ENCODE peak calls at places on chromosomes 7 and 10, in four cellular contexts. E, L, S and P are unnamed samples.

GRCh38 chr10:84537447-84537931 is 209.1 kb downstream of the CCSER2 start:
- DNase-seq in E (peak; percentile 81), L (peak; percentile 66), S (no peak), P (peak; percentile 49)

GRCh38 chr10:25758041-25758457 is 176.0 kb upstream of the MYO3A start:
- DNase-seq in E (peak; percentile 66), L (peak; percentile 46), S (no peak), P (peak; percentile 10)

GRCh38 chr10:47401874-47402645 is 18.0 kb upstream of the ZNF488 start:
- DNase-seq in E (no peak), L (no peak), S (no peak), P (peak; percentile 53)

GRCh38 chr7:87312215-87312865 is 33.1 kb upstream of the CROT start:
- DNase-seq in E (peak; percentile 78), L (peak; percentile 72), S (peak; percentile 15), P (peak; percentile 56)

GRCh38 chr10:35789996-35790395 is 147.9 kb upstream of the FZD8 start:
- DNase-seq in E (no peak), L (no peak), S (no peak), P (no peak)

GRCh38 chr7:41003031-41003925 is 699.6 kb downstream of the INHBA start:
- DNase-seq in E (peak; percentile 57), L (peak; percentile 36), S (peak; percentile 3), P (peak; percentile 28)

GRCh38 chr7:157267956-157268355 is 68.8 kb upstream of the DNAJB6 start:
- DNase-seq in E (no peak), L (no peak), S (no peak), P (no peak)

GRCh38 chr7:106599343-106599698 is 61.6 kb downstream of the CCDC71L start:
- DNase-seq in E (no peak), L (no peak), S (no peak), P (no peak)

GRCh38 chr7:39904077-39904486 is 46.0 kb upstream of the CDK13 start:
- DNase-seq in E (no peak), L (no peak), S (no peak), P (no peak)

GRCh38 chr10:106402455-106402854 is 762.1 kb downstream of the SORCS1 start:
- DNase-seq in E (no peak), L (no peak), S (no peak), P (no peak)

GRCh38 chr7:85688712-85689111 is 501.9 kb upstream of the SEMA3D start:
- DNase-seq in E (no peak), L (no peak), S (no peak), P (no peak)

GRCh38 chr10:132708441-132708840 is 77.5 kb downstream of the NKX6-2 start:
- DNase-seq in E (no peak), L (no peak), S (no peak), P (no peak)

GRCh38 chr7:103113164-103113563 is 35.7 kb downstream of the NAPEPLD start:
- DNase-seq in E (no peak), L (no peak), S (no peak), P (no peak)

GRCh38 chr10:22321831-22322662 is 1.1 kb downstream of the BMI1 start:
- DNase-seq in E (no peak), L (peak; percentile 16), S (no peak), P (no peak)

GRCh38 chr7:136693166-136694119 is 175.0 kb upstream of the CHRM2 start:
- DNase-seq in E (no peak), L (no peak), S (no peak), P (no peak)

GRCh38 chr10:11395581-11396310 is 215.7 kb downstream of the USP6NL start:
- DNase-seq in E (no peak), L (no peak), S (no peak), P (no peak)

GRCh38 chr10:28663576-28664368 is 13.5 kb upstream of the BAMBI start:
- DNase-seq in E (peak; percentile 87), L (peak; percentile 69), S (no peak), P (peak; percentile 77)

GRCh38 chr10:28135258-28135657 is 136.4 kb upstream of the ODAD2 start:
- DNase-seq in E (no peak), L (no peak), S (no peak), P (no peak)

GRCh38 chr10:132994371-132994796 is 52.0 kb upstream of the CFAP46 start:
- DNase-seq in E (no peak), L (no peak), S (no peak), P (no peak)

GRCh38 chr7:69617364-69617763 is 19.1 kb downstream of the AUTS2 start:
- DNase-seq in E (no peak), L (no peak), S (no peak), P (no peak)

GRCh38 chr7:44213872-44214595 is 13.3 kb downstream of the YKT6 start:
- DNase-seq in E (peak; percentile 69), L (peak; percentile 65), S (no peak), P (peak; percentile 56)

GRCh38 chr10:58517481-58518355 is 5.0 kb downstream of the BICC1 start:
- DNase-seq in E (no peak), L (no peak), S (no peak), P (no peak)

DNA sequence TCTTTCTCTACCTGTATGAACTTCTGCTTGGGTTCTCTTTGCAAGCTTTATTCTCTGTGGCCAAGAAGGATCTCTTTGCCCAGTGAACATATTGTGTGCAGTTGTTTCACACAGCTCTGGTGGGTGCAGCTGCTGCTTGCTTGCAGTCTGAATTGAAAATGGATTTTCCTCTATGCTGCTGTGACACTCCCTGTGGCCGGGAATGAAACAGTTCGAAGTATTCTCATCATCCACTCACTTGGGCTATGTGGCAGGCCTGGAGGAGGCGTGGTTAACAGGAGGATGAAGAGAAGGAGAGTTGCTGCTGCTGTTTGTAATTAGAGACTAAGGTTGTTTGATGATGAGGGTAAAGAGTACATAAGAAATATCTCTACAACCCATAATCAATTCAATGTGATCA is 28.4 kb upstream of the ITGA8 start:
- DNase-seq in E (no peak), L (no peak), S (no peak), P (no peak)
- TF ChIP-seq TARDBP in E (no peak), L (no peak), S (no peak), P (no peak)

DNA sequence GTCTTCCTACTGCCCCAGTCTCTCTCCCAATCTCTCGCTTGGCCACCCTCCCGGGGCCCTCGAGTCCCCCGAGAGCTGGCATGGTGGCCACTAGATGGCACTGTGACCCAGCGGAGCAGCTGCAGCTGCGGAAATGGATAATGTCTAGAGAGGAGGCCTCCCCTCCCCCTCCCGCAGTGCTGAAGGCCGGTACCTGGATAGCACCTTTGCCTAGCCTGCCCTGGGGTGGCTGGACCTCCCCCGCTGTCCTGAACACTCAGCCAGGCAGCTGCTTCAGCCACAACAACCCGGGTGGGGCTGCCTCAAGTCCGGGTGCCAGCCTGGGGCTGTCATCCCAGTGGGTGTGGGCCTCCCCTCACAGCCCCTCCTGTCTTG is 65.2 kb downstream of the GOLGA7B start:
- DNase-seq in E (peak; percentile 76), L (peak; percentile 89), S (no peak), P (peak; percentile 29)
- TF ChIP-seq TARDBP in E (no peak), L (no peak), S (no peak), P (no peak)

DNA sequence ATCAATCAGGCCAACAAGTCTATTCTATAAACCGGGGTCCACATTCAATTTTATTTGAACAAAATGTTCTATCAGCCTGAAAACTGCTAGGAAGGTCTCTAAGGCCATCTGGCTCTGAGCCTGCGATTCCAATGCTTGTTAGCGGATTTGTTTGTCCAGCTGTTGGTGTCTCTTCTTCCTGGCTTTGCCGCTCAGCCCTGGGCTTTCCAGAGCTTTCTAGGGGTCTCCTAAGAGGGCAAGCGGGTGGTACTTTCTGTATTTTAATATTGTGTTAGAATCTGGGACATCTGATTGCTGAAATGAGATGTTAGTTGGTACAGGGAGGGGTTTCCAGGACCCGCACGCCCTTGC is 136.6 kb downstream of the VIPR2 start:
- DNase-seq in E (no peak), L (no peak), S (no peak), P (no peak)
- TF ChIP-seq TARDBP in E (no peak), L (no peak), S (no peak), P (no peak)

DNA sequence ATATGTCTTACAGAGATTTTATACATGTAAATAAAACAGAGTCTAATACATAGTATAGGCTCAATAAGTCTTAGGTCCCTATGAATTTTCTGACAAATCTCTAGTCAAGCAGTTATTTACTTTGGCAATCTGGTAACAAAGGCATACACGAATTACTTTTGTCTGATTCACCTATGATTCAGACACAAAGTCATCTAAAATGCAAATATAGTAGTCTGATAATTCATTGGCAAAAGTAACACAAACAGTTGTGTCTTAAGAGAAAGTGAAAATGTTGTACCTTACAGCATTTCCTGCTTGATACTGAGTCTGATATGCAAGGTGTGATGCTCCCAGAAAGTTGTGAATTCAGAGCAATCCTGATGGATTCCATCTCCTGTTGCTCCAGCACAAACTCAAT is 209.4 kb upstream of the PRSS1 start:
- DNase-seq in E (no peak), L (no peak), S (no peak), P (no peak)
- TF ChIP-seq TARDBP in E (no peak), L (no peak), S (no peak), P (no peak)

GRCh38 chr7:116576350-116577319 is 51.8 kb downstream of the CAV1 start:
- DNase-seq in E (peak; percentile 15), L (no peak), S (no peak), P (no peak)
- TF ChIP-seq TARDBP in E (no peak), L (no peak), S (no peak), P (no peak)